ENCODE peak calls at places on chromosomes 13 and 19, in ten cellular contexts. One of them, this sample, is unnamed.

GRCh38 chr19:35777411-35777841 is 2.1 kb downstream of the ARHGAP33 start:
- DNase-seq in fibroblast of lung: no peak
- DNase-seq in tibial artery: no peak
- DNase-seq in HCT116: no peak
- DNase-seq in OCI-LY7: no peak
- DNase-seq in uterus: no peak
- DNase-seq in neural progenitor cell: peak; percentile 64
- DNase-seq in cardiac muscle cell: no peak
- DNase-seq in naive thymus-derived CD4-positive, alpha-beta T cell: no peak
- DNase-seq in ascending aorta: no peak
- DNase-seq in this sample: no peak

GRCh38 chr19:32373614-32374295 is 28.3 kb downstream of the ZNF507 start:
- DNase-seq in ascending aorta: no peak
- DNase-seq in OCI-LY7: no peak
- DNase-seq in fibroblast of lung: peak; percentile 99
- DNase-seq in uterus: peak; percentile 25
- DNase-seq in tibial artery: no peak
- DNase-seq in naive thymus-derived CD4-positive, alpha-beta T cell: no peak
- DNase-seq in neural progenitor cell: no peak
- DNase-seq in cardiac muscle cell: peak; percentile 29
- DNase-seq in HCT116: peak; percentile 94
- DNase-seq in this sample: no peak

GRCh38 chr19:51712461-51713081 is 11.2 kb downstream of the HAS1 start:
- DNase-seq in naive thymus-derived CD4-positive, alpha-beta T cell: no peak
- DNase-seq in fibroblast of lung: peak; percentile 27
- DNase-seq in ascending aorta: no peak
- DNase-seq in cardiac muscle cell: no peak
- DNase-seq in tibial artery: no peak
- DNase-seq in uterus: no peak
- DNase-seq in neural progenitor cell: peak; percentile 73
- DNase-seq in HCT116: no peak
- DNase-seq in OCI-LY7: peak; percentile 77
- DNase-seq in this sample: no peak

GRCh38 chr13:31903072-31903815 is 128.3 kb upstream of the FRY start:
- DNase-seq in neural progenitor cell: no peak
- DNase-seq in fibroblast of lung: no peak
- DNase-seq in naive thymus-derived CD4-positive, alpha-beta T cell: no peak
- DNase-seq in OCI-LY7: no peak
- DNase-seq in tibial artery: no peak
- DNase-seq in cardiac muscle cell: no peak
- DNase-seq in HCT116: no peak
- DNase-seq in uterus: no peak
- DNase-seq in ascending aorta: no peak
- DNase-seq in this sample: no peak

GRCh38 chr13:113605461-113605860 is 20.9 kb downstream of the TFDP1 start:
- DNase-seq in uterus: no peak
- DNase-seq in fibroblast of lung: no peak
- DNase-seq in naive thymus-derived CD4-positive, alpha-beta T cell: no peak
- DNase-seq in neural progenitor cell: no peak
- DNase-seq in OCI-LY7: no peak
- DNase-seq in cardiac muscle cell: no peak
- DNase-seq in HCT116: no peak
- DNase-seq in tibial artery: no peak
- DNase-seq in ascending aorta: no peak
- DNase-seq in this sample: no peak

GRCh38 chr13:41847216-41847615 is 113.7 kb downstream of the VWA8 start:
- DNase-seq in HCT116: no peak
- DNase-seq in OCI-LY7: no peak
- DNase-seq in tibial artery: no peak
- DNase-seq in cardiac muscle cell: no peak
- DNase-seq in ascending aorta: no peak
- DNase-seq in fibroblast of lung: no peak
- DNase-seq in neural progenitor cell: no peak
- DNase-seq in naive thymus-derived CD4-positive, alpha-beta T cell: no peak
- DNase-seq in uterus: no peak
- DNase-seq in this sample: no peak

GRCh38 chr13:46860734-46861133 is 36.1 kb downstream of the HTR2A start:
- DNase-seq in uterus: no peak
- DNase-seq in cardiac muscle cell: no peak
- DNase-seq in OCI-LY7: no peak
- DNase-seq in HCT116: no peak
- DNase-seq in neural progenitor cell: no peak
- DNase-seq in fibroblast of lung: no peak
- DNase-seq in tibial artery: no peak
- DNase-seq in naive thymus-derived CD4-positive, alpha-beta T cell: no peak
- DNase-seq in ascending aorta: no peak
- DNase-seq in this sample: no peak

GRCh38 chr13:82878536-82878935 is 1003.7 kb downstream of the SLITRK1 start:
- DNase-seq in fibroblast of lung: peak; percentile 22
- DNase-seq in naive thymus-derived CD4-positive, alpha-beta T cell: no peak
- DNase-seq in cardiac muscle cell: no peak
- DNase-seq in uterus: no peak
- DNase-seq in HCT116: no peak
- DNase-seq in tibial artery: no peak
- DNase-seq in ascending aorta: no peak
- DNase-seq in neural progenitor cell: no peak
- DNase-seq in OCI-LY7: no peak
- DNase-seq in this sample: no peak

GRCh38 chr13:44221657-44222056 is 152.0 kb upstream of the SERP2 start:
- DNase-seq in naive thymus-derived CD4-positive, alpha-beta T cell: no peak
- DNase-seq in fibroblast of lung: no peak
- DNase-seq in ascending aorta: no peak
- DNase-seq in OCI-LY7: no peak
- DNase-seq in neural progenitor cell: no peak
- DNase-seq in HCT116: no peak
- DNase-seq in uterus: peak; percentile 71
- DNase-seq in cardiac muscle cell: no peak
- DNase-seq in tibial artery: no peak
- DNase-seq in this sample: no peak

GRCh38 chr13:24272452-24273161 is 36.8 kb upstream of the C1QTNF9 start:
- DNase-seq in naive thymus-derived CD4-positive, alpha-beta T cell: no peak
- DNase-seq in cardiac muscle cell: no peak
- DNase-seq in neural progenitor cell: no peak
- DNase-seq in ascending aorta: no peak
- DNase-seq in HCT116: no peak
- DNase-seq in fibroblast of lung: no peak
- DNase-seq in tibial artery: no peak
- DNase-seq in OCI-LY7: no peak
- DNase-seq in uterus: peak; percentile 27
- DNase-seq in this sample: no peak

GRCh38 chr13:24271611-24272451 is 37.5 kb upstream of the C1QTNF9 start:
- DNase-seq in fibroblast of lung: peak; percentile 84
- DNase-seq in ascending aorta: no peak
- DNase-seq in naive thymus-derived CD4-positive, alpha-beta T cell: peak; percentile 86
- DNase-seq in tibial artery: peak; percentile 83
- DNase-seq in HCT116: no peak
- DNase-seq in cardiac muscle cell: no peak
- DNase-seq in neural progenitor cell: peak; percentile 30
- DNase-seq in OCI-LY7: no peak
- DNase-seq in uterus: peak; percentile 51
- DNase-seq in this sample: peak; percentile 89

GRCh38 chr13:24270639-24271131 is 38.7 kb upstream of the C1QTNF9 start:
- DNase-seq in naive thymus-derived CD4-positive, alpha-beta T cell: peak; percentile 65
- DNase-seq in neural progenitor cell: peak; percentile 47
- DNase-seq in OCI-LY7: no peak
- DNase-seq in HCT116: no peak
- DNase-seq in cardiac muscle cell: peak; percentile 42
- DNase-seq in tibial artery: peak; percentile 88
- DNase-seq in uterus: peak; percentile 36
- DNase-seq in ascending aorta: peak; percentile 61
- DNase-seq in fibroblast of lung: peak; percentile 66
- DNase-seq in this sample: peak; percentile 76

GRCh38 chr13:24269803-24270202 is 39.6 kb upstream of the C1QTNF9 start:
- DNase-seq in fibroblast of lung: peak; percentile 21
- DNase-seq in uterus: no peak
- DNase-seq in neural progenitor cell: no peak
- DNase-seq in naive thymus-derived CD4-positive, alpha-beta T cell: no peak
- DNase-seq in tibial artery: no peak
- DNase-seq in HCT116: no peak
- DNase-seq in cardiac muscle cell: no peak
- DNase-seq in OCI-LY7: no peak
- DNase-seq in ascending aorta: no peak
- DNase-seq in this sample: peak; percentile 24

DNA sequence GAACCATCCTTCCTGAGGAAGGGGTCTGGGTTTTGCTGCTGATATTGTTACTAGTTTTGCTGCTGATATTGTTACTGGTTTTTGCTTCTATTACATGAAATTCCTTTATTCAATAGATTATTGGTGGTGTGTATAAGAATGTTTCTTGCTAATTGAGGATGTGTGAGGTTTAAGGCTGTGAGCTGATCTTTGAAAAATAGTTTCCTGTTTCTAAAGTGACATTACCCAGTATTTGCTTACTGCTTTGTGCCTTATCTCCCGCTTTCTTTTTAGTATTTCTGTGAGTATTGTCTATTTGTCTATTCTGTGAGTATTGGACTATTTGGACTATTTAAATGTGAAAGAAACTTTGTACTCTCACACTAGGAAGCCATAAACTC is 38.2 kb upstream of the C1QTNF9 start:
- DNase-seq in naive thymus-derived CD4-positive, alpha-beta T cell: peak; percentile 33
- DNase-seq in tibial artery: no peak
- DNase-seq in uterus: no peak
- DNase-seq in OCI-LY7: no peak
- DNase-seq in neural progenitor cell: no peak
- DNase-seq in fibroblast of lung: no peak
- DNase-seq in HCT116: no peak
- DNase-seq in ascending aorta: no peak
- DNase-seq in cardiac muscle cell: no peak
- DNase-seq in this sample: peak; percentile 34
- H3K4me3 ChIP-seq in naive thymus-derived CD4-positive, alpha-beta T cell: peak overlapping the region; percentile 56
- H3K4me3 ChIP-seq in tibial artery: peak overlapping the region; percentile 45
- H3K4me3 ChIP-seq in uterus: no peak overlapping the region
- H3K4me3 ChIP-seq in OCI-LY7: no peak overlapping the region
- H3K4me3 ChIP-seq in neural progenitor cell: no peak overlapping the region
- H3K4me3 ChIP-seq in fibroblast of lung: peak overlapping the region; percentile 64
- H3K4me3 ChIP-seq in HCT116: no peak overlapping the region
- H3K4me3 ChIP-seq in ascending aorta: peak overlapping the region; percentile 64
- H3K4me3 ChIP-seq in cardiac muscle cell: no peak overlapping the region
- H3K4me3 ChIP-seq in this sample: peak overlapping the region; percentile 92

GRCh38 chr19:10817291-10818038 is 18.5 kb downstream of the TMED1 start:
- DNase-seq in neural progenitor cell: no peak
- DNase-seq in tibial artery: peak; percentile 89
- DNase-seq in naive thymus-derived CD4-positive, alpha-beta T cell: no peak
- DNase-seq in cardiac muscle cell: no peak
- DNase-seq in OCI-LY7: no peak
- DNase-seq in HCT116: no peak
- DNase-seq in uterus: peak; percentile 86
- DNase-seq in ascending aorta: peak; percentile 42
- DNase-seq in fibroblast of lung: peak; percentile 96
- DNase-seq in this sample: no peak

GRCh38 chr19:10815007-10815531 is 20.9 kb downstream of the TMED1 start:
- DNase-seq in cardiac muscle cell: no peak
- DNase-seq in fibroblast of lung: no peak
- DNase-seq in naive thymus-derived CD4-positive, alpha-beta T cell: no peak
- DNase-seq in ascending aorta: no peak
- DNase-seq in tibial artery: no peak
- DNase-seq in neural progenitor cell: no peak
- DNase-seq in HCT116: no peak
- DNase-seq in uterus: no peak
- DNase-seq in OCI-LY7: no peak
- DNase-seq in this sample: no peak

GRCh38 chr19:10818306-10819123 is 17.5 kb downstream of the TMED1 start:
- DNase-seq in OCI-LY7: no peak
- DNase-seq in HCT116: no peak
- DNase-seq in fibroblast of lung: no peak
- DNase-seq in neural progenitor cell: no peak
- DNase-seq in tibial artery: no peak
- DNase-seq in ascending aorta: no peak
- DNase-seq in naive thymus-derived CD4-positive, alpha-beta T cell: no peak
- DNase-seq in cardiac muscle cell: no peak
- DNase-seq in uterus: no peak
- DNase-seq in this sample: no peak

GRCh38 chr19:10815969-10816635 is 19.9 kb downstream of the TMED1 start:
- DNase-seq in neural progenitor cell: no peak
- DNase-seq in ascending aorta: no peak
- DNase-seq in uterus: no peak
- DNase-seq in naive thymus-derived CD4-positive, alpha-beta T cell: no peak
- DNase-seq in HCT116: no peak
- DNase-seq in tibial artery: no peak
- DNase-seq in fibroblast of lung: no peak
- DNase-seq in cardiac muscle cell: no peak
- DNase-seq in OCI-LY7: no peak
- DNase-seq in this sample: no peak

GRCh38 chr19:10816691-10817090 is 19.3 kb downstream of the TMED1 start:
- DNase-seq in tibial artery: no peak
- DNase-seq in HCT116: no peak
- DNase-seq in ascending aorta: no peak
- DNase-seq in naive thymus-derived CD4-positive, alpha-beta T cell: no peak
- DNase-seq in neural progenitor cell: no peak
- DNase-seq in uterus: no peak
- DNase-seq in OCI-LY7: no peak
- DNase-seq in fibroblast of lung: no peak
- DNase-seq in cardiac muscle cell: no peak
- DNase-seq in this sample: no peak
- H3K27ac ChIP-seq in tibial artery: peak overlapping the region; percentile 80
- H3K27ac ChIP-seq in HCT116: peak overlapping the region; percentile 6
- H3K27ac ChIP-seq in ascending aorta: peak overlapping the region; percentile 92
- H3K27ac ChIP-seq in naive thymus-derived CD4-positive, alpha-beta T cell: no peak overlapping the region
- H3K27ac ChIP-seq in neural progenitor cell: no peak overlapping the region
- H3K27ac ChIP-seq in uterus: peak overlapping the region; percentile 89
- H3K27ac ChIP-seq in OCI-LY7: no peak overlapping the region
- H3K27ac ChIP-seq in fibroblast of lung: peak overlapping the region; percentile 95
- H3K27ac ChIP-seq in cardiac muscle cell: no peak overlapping the region
- H3K27ac ChIP-seq in this sample: no peak overlapping the region

DNA sequence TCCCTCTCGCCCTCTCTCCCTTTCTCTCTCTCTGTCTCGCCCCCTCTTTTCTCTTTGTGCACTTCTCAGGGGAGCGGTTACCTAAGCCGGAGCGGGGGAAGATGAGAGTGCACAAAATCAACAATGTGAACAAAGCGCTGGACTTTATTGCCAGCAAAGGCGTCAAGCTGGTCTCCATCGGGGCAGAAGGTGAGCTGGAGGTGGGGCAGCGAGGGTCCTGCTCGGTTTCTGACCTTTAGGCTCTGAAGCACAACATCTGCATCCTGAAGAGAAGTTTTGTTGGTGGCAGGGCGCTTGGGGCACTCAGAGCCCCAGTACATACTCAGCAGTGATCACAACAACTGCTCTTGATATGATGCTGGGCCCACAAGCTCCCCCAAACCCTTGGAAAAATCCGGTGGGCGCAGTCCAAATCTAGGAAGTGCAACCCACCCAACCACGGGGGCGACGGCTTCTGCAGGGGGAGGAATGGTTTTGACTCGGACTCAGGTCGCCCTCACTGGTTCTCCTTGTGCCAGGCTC is 43.3 kb downstream of the CAPN12 start:
- DNase-seq in OCI-LY7: no peak
- DNase-seq in tibial artery: no peak
- DNase-seq in cardiac muscle cell: no peak
- DNase-seq in HCT116: no peak
- DNase-seq in fibroblast of lung: no peak
- DNase-seq in neural progenitor cell: no peak
- DNase-seq in naive thymus-derived CD4-positive, alpha-beta T cell: no peak
- DNase-seq in ascending aorta: no peak
- DNase-seq in uterus: no peak
- DNase-seq in this sample: no peak
- H3K4me1 ChIP-seq in OCI-LY7: no peaks in the 10 kb centered on the region
- H3K4me1 ChIP-seq in tibial artery: peaks cover 89% of the 10 kb centered on the region
- H3K4me1 ChIP-seq in cardiac muscle cell: peaks cover 7% of the 10 kb centered on the region
- H3K4me1 ChIP-seq in HCT116: peaks cover 22% of the 10 kb centered on the region
- H3K4me1 ChIP-seq in fibroblast of lung: peaks cover 21% of the 10 kb centered on the region
- H3K4me1 ChIP-seq in neural progenitor cell: peaks cover 16% of the 10 kb centered on the region
- H3K4me1 ChIP-seq in naive thymus-derived CD4-positive, alpha-beta T cell: no peaks in the 10 kb centered on the region
- H3K4me1 ChIP-seq in ascending aorta: peaks cover 67% of the 10 kb centered on the region
- H3K4me1 ChIP-seq in uterus: peaks cover 23% of the 10 kb centered on the region
- H3K4me1 ChIP-seq in this sample: peaks cover 32% of the 10 kb centered on the region

GRCh38 chr19:40530091-40530901 is 46.4 kb upstream of the SHKBP1 start:
- DNase-seq in fibroblast of lung: no peak
- DNase-seq in uterus: no peak
- DNase-seq in cardiac muscle cell: peak; percentile 82
- DNase-seq in tibial artery: no peak
- DNase-seq in HCT116: no peak
- DNase-seq in OCI-LY7: peak; percentile 42
- DNase-seq in neural progenitor cell: peak; percentile 89
- DNase-seq in naive thymus-derived CD4-positive, alpha-beta T cell: no peak
- DNase-seq in ascending aorta: no peak
- DNase-seq in this sample: no peak
- H3K4me3 ChIP-seq in fibroblast of lung: no peak overlapping the region
- H3K4me3 ChIP-seq in uterus: no peak overlapping the region
- H3K4me3 ChIP-seq in cardiac muscle cell: peak overlapping the region; percentile 33
- H3K4me3 ChIP-seq in tibial artery: no peak overlapping the region
- H3K4me3 ChIP-seq in HCT116: peak overlapping the region; percentile 41
- H3K4me3 ChIP-seq in OCI-LY7: peak overlapping the region; percentile 51
- H3K4me3 ChIP-seq in neural progenitor cell: peak overlapping the region; percentile 42
- H3K4me3 ChIP-seq in naive thymus-derived CD4-positive, alpha-beta T cell: peak overlapping the region; percentile 72
- H3K4me3 ChIP-seq in ascending aorta: peak overlapping the region; percentile 62
- H3K4me3 ChIP-seq in this sample: no peak overlapping the region

This sample was measured in CD4-positive, CD25-positive, alpha-beta regulatory T cell.